ENCODE peak calls at places on chromosomes 5 and 9, in six cellular contexts. K is adrenal gland, C is ovary, Y is BJ, W is lower lobe of right lung, O is cardiac fibroblast. F is an unnamed sample.
A peak's percentile ranks its signal among the peaks of the same experiment; 100 is the strongest.

GRCh38 chr9:131951905-131952304 is 127.8 kb downstream of the MED27 start:
- DNase-seq in C (no peak), Y (peak; percentile 9), K (peak; percentile 15), W (no peak), O (peak; percentile 53), F (no peak)

GRCh38 chr5:95673076-95673475 is 9.7 kb downstream of the SPATA9 start:
- DNase-seq in Y (peak; percentile 14), O (peak; percentile 79), W (no peak), C (peak; percentile 42), K (peak; percentile 32), F (no peak)

GRCh38 chr9:6805532-6805931 is 47.8 kb downstream of the KDM4C start:
- DNase-seq in K (peak; percentile 79), C (no peak), O (peak; percentile 77), W (no peak), Y (peak; percentile 8), F (no peak)

GRCh38 chr5:137605377-137605776 is 106.3 kb upstream of the SPOCK1 start:
- DNase-seq in W (no peak), C (no peak), O (peak; percentile 9), K (no peak), Y (no peak), F (no peak)

GRCh38 chr5:148542812-148543211 is 111.5 kb downstream of the HTR4 start:
- DNase-seq in Y (peak; percentile 10), W (no peak), C (no peak), K (no peak), O (peak; percentile 8), F (no peak)

GRCh38 chr5:33261305-33261704 is 179.5 kb upstream of the TARS1 start:
- DNase-seq in C (no peak), K (no peak), W (no peak), O (peak; percentile 69), Y (peak; percentile 61), F (no peak)

GRCh38 chr9:86282979-86283535 is 719 bp upstream of the ISCA1 start:
- DNase-seq in K (no peak), C (no peak), W (no peak), Y (peak; percentile 75), O (peak; percentile 91), F (no peak)

GRCh38 chr5:53071738-53072137 is 37.8 kb downstream of the MOCS2 start:
- DNase-seq in W (no peak), K (peak; percentile 45), C (no peak), Y (peak; percentile 75), O (peak; percentile 21), F (no peak)

GRCh38 chr5:178249191-178249989 is 16.8 kb upstream of the PHYKPL start:
- DNase-seq in C (no peak), Y (no peak), W (no peak), K (no peak), O (peak; percentile 40), F (no peak)

GRCh38 chr9:97179616-97180015 is 127.8 kb upstream of the CCDC180 start:
- DNase-seq in C (no peak), Y (no peak), K (no peak), W (no peak), O (no peak), F (no peak)

GRCh38 chr9:88378317-88378716 is 9.9 kb upstream of the SPIN1 start:
- DNase-seq in W (no peak), K (no peak), C (no peak), Y (no peak), O (peak; percentile 22), F (no peak)

GRCh38 chr5:171474106-171474878 is 54.8 kb downstream of the FGF18 start:
- DNase-seq in C (no peak), O (no peak), K (no peak), W (no peak), Y (no peak), F (no peak)

GRCh38 chr5:125914471-125914870 is 508.7 kb upstream of the GRAMD2B start:
- DNase-seq in O (peak; percentile 11), C (no peak), K (no peak), W (no peak), Y (no peak), F (no peak)

GRCh38 chr5:82815871-82816270 is 261.3 kb downstream of the TMEM167A start:
- DNase-seq in O (peak; percentile 55), C (no peak), Y (no peak), W (no peak), K (no peak), F (no peak)